ENCODE peak calls at places on chromosome 17, in six cellular contexts. One of them, this sample, is unnamed.

GRCh38 chr17:55023626-55024025 is 55.1 kb downstream of the STXBP4 start:
- DNase-seq in GM23338: no peak
- DNase-seq in HepG2: no peak
- DNase-seq in endothelial cell of umbilical vein: no peak
- DNase-seq in SK-N-SH: no peak
- DNase-seq in K562: no peak
- DNase-seq in this sample: no peak

GRCh38 chr17:76681222-76682137 is 29.3 kb downstream of the MXRA7 start:
- DNase-seq in GM23338: peak; percentile 90
- DNase-seq in HepG2: peak; percentile 58
- DNase-seq in endothelial cell of umbilical vein: peak; percentile 72
- DNase-seq in SK-N-SH: peak; percentile 89
- DNase-seq in K562: peak; percentile 87
- DNase-seq in this sample: peak; percentile 56

GRCh38 chr17:78132086-78132676 is 1.6 kb downstream of the TMC8 start:
- DNase-seq in GM23338: peak; percentile 77
- DNase-seq in HepG2: no peak
- DNase-seq in endothelial cell of umbilical vein: no peak
- DNase-seq in SK-N-SH: no peak
- DNase-seq in K562: peak; percentile 46
- DNase-seq in this sample: no peak

GRCh38 chr17:67671492-67671891 is 46.2 kb upstream of the NOL11 start:
- DNase-seq in GM23338: no peak
- DNase-seq in HepG2: no peak
- DNase-seq in endothelial cell of umbilical vein: peak; percentile 26
- DNase-seq in SK-N-SH: peak; percentile 59
- DNase-seq in K562: no peak
- DNase-seq in this sample: no peak

GRCh38 chr17:73514146-73514863 is 129.9 kb downstream of the SDK2 start:
- DNase-seq in GM23338: no peak
- DNase-seq in HepG2: no peak
- DNase-seq in endothelial cell of umbilical vein: no peak
- DNase-seq in SK-N-SH: no peak
- DNase-seq in K562: no peak
- DNase-seq in this sample: no peak

GRCh38 chr17:64739316-64740058 is 77.4 kb upstream of the SMURF2 start:
- DNase-seq in GM23338: peak; percentile 55
- DNase-seq in HepG2: peak; percentile 25
- DNase-seq in endothelial cell of umbilical vein: peak; percentile 73
- DNase-seq in SK-N-SH: no peak
- DNase-seq in K562: no peak
- DNase-seq in this sample: no peak

GRCh38 chr17:61490540-61490975 is 38.3 kb downstream of the TBX4 start:
- DNase-seq in GM23338: no peak
- DNase-seq in HepG2: no peak
- DNase-seq in endothelial cell of umbilical vein: no peak
- DNase-seq in SK-N-SH: no peak
- DNase-seq in K562: no peak
- DNase-seq in this sample: no peak

GRCh38 chr17:52696362-52696761 is 537.8 kb upstream of the CA10 start:
- DNase-seq in GM23338: no peak
- DNase-seq in HepG2: no peak
- DNase-seq in endothelial cell of umbilical vein: no peak
- DNase-seq in SK-N-SH: no peak
- DNase-seq in K562: no peak
- DNase-seq in this sample: no peak

GRCh38 chr17:63406689-63407330 is 39.3 kb downstream of the CYB561 start:
- DNase-seq in GM23338: peak; percentile 96
- DNase-seq in HepG2: peak; percentile 92
- DNase-seq in endothelial cell of umbilical vein: peak; percentile 87
- DNase-seq in SK-N-SH: peak; percentile 82
- DNase-seq in K562: peak; percentile 93
- DNase-seq in this sample: peak; percentile 93

GRCh38 chr17:75864448-75864871 is 9.3 kb upstream of the WBP2 start:
- DNase-seq in GM23338: peak; percentile 74
- DNase-seq in HepG2: no peak
- DNase-seq in endothelial cell of umbilical vein: no peak
- DNase-seq in SK-N-SH: peak; percentile 35
- DNase-seq in K562: peak; percentile 58
- DNase-seq in this sample: no peak

GRCh38 chr17:39231587-39232551 is 6.1 kb upstream of the STAC2 start:
- DNase-seq in GM23338: peak; percentile 80
- DNase-seq in HepG2: no peak
- DNase-seq in endothelial cell of umbilical vein: peak; percentile 26
- DNase-seq in SK-N-SH: peak; percentile 86
- DNase-seq in K562: peak; percentile 66
- DNase-seq in this sample: no peak

GRCh38 chr17:35731932-35732805 is 730 bp downstream of the RASL10B start:
- DNase-seq in GM23338: peak; percentile 63
- DNase-seq in HepG2: no peak
- DNase-seq in endothelial cell of umbilical vein: no peak
- DNase-seq in SK-N-SH: peak; percentile 77
- DNase-seq in K562: no peak
- DNase-seq in this sample: no peak

GRCh38 chr17:6919158-6919557 is 76.7 kb upstream of the ALOX12 start:
- DNase-seq in GM23338: no peak
- DNase-seq in HepG2: no peak
- DNase-seq in endothelial cell of umbilical vein: no peak
- DNase-seq in SK-N-SH: no peak
- DNase-seq in K562: no peak
- DNase-seq in this sample: no peak

GRCh38 chr17:29835438-29836351 is 94.3 kb downstream of the SSH2 start:
- DNase-seq in GM23338: peak; percentile 30
- DNase-seq in HepG2: no peak
- DNase-seq in endothelial cell of umbilical vein: no peak
- DNase-seq in SK-N-SH: no peak
- DNase-seq in K562: no peak
- DNase-seq in this sample: no peak

GRCh38 chr17:15273141-15273793 is 8.1 kb upstream of the PMP22 start:
- DNase-seq in GM23338: no peak
- DNase-seq in HepG2: no peak
- DNase-seq in endothelial cell of umbilical vein: no peak
- DNase-seq in SK-N-SH: no peak
- DNase-seq in K562: no peak
- DNase-seq in this sample: no peak

GRCh38 chr17:32275060-32276042 is 9.7 kb downstream of the RHBDL3 start:
- DNase-seq in GM23338: peak; percentile 72
- DNase-seq in HepG2: no peak
- DNase-seq in endothelial cell of umbilical vein: peak; percentile 36
- DNase-seq in SK-N-SH: peak; percentile 53
- DNase-seq in K562: peak; percentile 89
- DNase-seq in this sample: peak; percentile 23

GRCh38 chr17:30952645-30953393 is 18.0 kb upstream of the RNF135 start:
- DNase-seq in GM23338: no peak
- DNase-seq in HepG2: no peak
- DNase-seq in endothelial cell of umbilical vein: no peak
- DNase-seq in SK-N-SH: no peak
- DNase-seq in K562: no peak
- DNase-seq in this sample: no peak

GRCh38 chr17:77869041-77869595 is 89.4 kb upstream of the TNRC6C start:
- DNase-seq in GM23338: no peak
- DNase-seq in HepG2: no peak
- DNase-seq in endothelial cell of umbilical vein: no peak
- DNase-seq in SK-N-SH: no peak
- DNase-seq in K562: no peak
- DNase-seq in this sample: no peak

GRCh38 chr17:38584350-38584925 is 21.3 kb downstream of the SRCIN1 start:
- DNase-seq in GM23338: peak; percentile 75
- DNase-seq in HepG2: peak; percentile 41
- DNase-seq in endothelial cell of umbilical vein: peak; percentile 28
- DNase-seq in SK-N-SH: peak; percentile 86
- DNase-seq in K562: peak; percentile 71
- DNase-seq in this sample: no peak

GRCh38 chr17:32483451-32484019 is 3.3 kb upstream of the CDK5R1 start:
- DNase-seq in GM23338: peak; percentile 94
- DNase-seq in HepG2: peak; percentile 56
- DNase-seq in endothelial cell of umbilical vein: peak; percentile 72
- DNase-seq in SK-N-SH: peak; percentile 77
- DNase-seq in K562: peak; percentile 71
- DNase-seq in this sample: no peak

GRCh38 chr17:46212634-46213435 is 19.6 kb upstream of the KANSL1 start:
- DNase-seq in GM23338: peak; percentile 96
- DNase-seq in HepG2: peak; percentile 76
- DNase-seq in endothelial cell of umbilical vein: peak; percentile 83
- DNase-seq in SK-N-SH: peak; percentile 77
- DNase-seq in K562: peak; percentile 82
- DNase-seq in this sample: peak; percentile 48

GRCh38 chr17:61575352-61575975 is 15.6 kb downstream of the NACA2 start:
- DNase-seq in GM23338: no peak
- DNase-seq in HepG2: no peak
- DNase-seq in endothelial cell of umbilical vein: no peak
- DNase-seq in SK-N-SH: no peak
- DNase-seq in K562: no peak
- DNase-seq in this sample: no peak

GRCh38 chr17:17491031-17491471 is 5.1 kb downstream of the RASD1 start:
- DNase-seq in GM23338: no peak
- DNase-seq in HepG2: no peak
- DNase-seq in endothelial cell of umbilical vein: no peak
- DNase-seq in SK-N-SH: no peak
- DNase-seq in K562: no peak
- DNase-seq in this sample: no peak

GRCh38 chr17:76252040-76252954 is 12.0 kb upstream of the RNF157 start:
- DNase-seq in GM23338: no peak
- DNase-seq in HepG2: peak; percentile 94
- DNase-seq in endothelial cell of umbilical vein: peak; percentile 74
- DNase-seq in SK-N-SH: no peak
- DNase-seq in K562: no peak
- DNase-seq in this sample: no peak

GRCh38 chr17:12591336-12591735 is 74.4 kb upstream of the MYOCD start:
- DNase-seq in GM23338: peak; percentile 20
- DNase-seq in HepG2: no peak
- DNase-seq in endothelial cell of umbilical vein: no peak
- DNase-seq in SK-N-SH: no peak
- DNase-seq in K562: no peak
- DNase-seq in this sample: no peak

GRCh38 chr17:16442141-16442540 is 26.8 kb downstream of the TRPV2 start:
- DNase-seq in GM23338: peak; percentile 42
- DNase-seq in HepG2: no peak
- DNase-seq in endothelial cell of umbilical vein: no peak
- DNase-seq in SK-N-SH: no peak
- DNase-seq in K562: no peak
- DNase-seq in this sample: no peak

GRCh38 chr17:83092186-83092585 is 12.8 kb downstream of the METRNL start:
- DNase-seq in GM23338: no peak
- DNase-seq in HepG2: no peak
- DNase-seq in endothelial cell of umbilical vein: no peak
- DNase-seq in SK-N-SH: no peak
- DNase-seq in K562: no peak
- DNase-seq in this sample: no peak

GRCh38 chr17:51118330-51119195 is 2.1 kb downstream of the SPAG9 start:
- DNase-seq in GM23338: no peak
- DNase-seq in HepG2: peak; percentile 77
- DNase-seq in endothelial cell of umbilical vein: peak; percentile 47
- DNase-seq in SK-N-SH: peak; percentile 25
- DNase-seq in K562: peak; percentile 44
- DNase-seq in this sample: no peak
- TF ChIP-seq POLR2AphosphoS5 in GM23338: no peak
- TF ChIP-seq POLR2AphosphoS5 in HepG2: no peak
- TF ChIP-seq POLR2AphosphoS5 in endothelial cell of umbilical vein: no peak
- TF ChIP-seq POLR2AphosphoS5 in SK-N-SH: no peak
- TF ChIP-seq POLR2AphosphoS5 in K562: no peak
- TF ChIP-seq POLR2AphosphoS5 in this sample: no peak

GRCh38 chr17:69783865-69784264 is 291.2 kb upstream of the KCNJ16 start:
- DNase-seq in GM23338: no peak
- DNase-seq in HepG2: no peak
- DNase-seq in endothelial cell of umbilical vein: no peak
- DNase-seq in SK-N-SH: no peak
- DNase-seq in K562: no peak
- DNase-seq in this sample: no peak

GRCh38 chr17:69779378-69780214 is 295.4 kb upstream of the KCNJ16 start:
- DNase-seq in GM23338: no peak
- DNase-seq in HepG2: no peak
- DNase-seq in endothelial cell of umbilical vein: no peak
- DNase-seq in SK-N-SH: no peak
- DNase-seq in K562: no peak
- DNase-seq in this sample: no peak
- H2AFZ ChIP-seq in GM23338: no peak overlapping the region
- H2AFZ ChIP-seq in HepG2: no peak overlapping the region
- H2AFZ ChIP-seq in endothelial cell of umbilical vein: no peak overlapping the region
- H2AFZ ChIP-seq in SK-N-SH: peak overlapping the region; percentile 23
- H2AFZ ChIP-seq in K562: no peak overlapping the region
- H2AFZ ChIP-seq in this sample: no peak overlapping the region

GRCh38 chr17:27618417-27618816 is 12.6 kb upstream of the LGALS9 start:
- DNase-seq in GM23338: no peak
- DNase-seq in HepG2: no peak
- DNase-seq in endothelial cell of umbilical vein: no peak
- DNase-seq in SK-N-SH: no peak
- DNase-seq in K562: no peak
- DNase-seq in this sample: no peak
- TF ChIP-seq POLR2AphosphoS5 in GM23338: no peak
- TF ChIP-seq POLR2AphosphoS5 in HepG2: no peak
- TF ChIP-seq POLR2AphosphoS5 in endothelial cell of umbilical vein: no peak
- TF ChIP-seq POLR2AphosphoS5 in SK-N-SH: no peak
- TF ChIP-seq POLR2AphosphoS5 in K562: no peak
- TF ChIP-seq POLR2AphosphoS5 in this sample: no peak

GRCh38 chr17:56910509-56911235 is 3.2 kb downstream of the TRIM25 start:
- DNase-seq in GM23338: no peak
- DNase-seq in HepG2: no peak
- DNase-seq in endothelial cell of umbilical vein: no peak
- DNase-seq in SK-N-SH: no peak
- DNase-seq in K562: no peak
- DNase-seq in this sample: no peak

GRCh38 chr17:56913000-56913866 is 616 bp downstream of the TRIM25 start:
- DNase-seq in GM23338: peak; percentile 76
- DNase-seq in HepG2: no peak
- DNase-seq in endothelial cell of umbilical vein: peak; percentile 21
- DNase-seq in SK-N-SH: peak; percentile 73
- DNase-seq in K562: peak; percentile 39
- DNase-seq in this sample: no peak

GRCh38 chr17:56914641-56915263 is 903 bp upstream of the TRIM25 start:
- DNase-seq in GM23338: no peak
- DNase-seq in HepG2: no peak
- DNase-seq in endothelial cell of umbilical vein: no peak
- DNase-seq in SK-N-SH: no peak
- DNase-seq in K562: peak; percentile 39
- DNase-seq in this sample: peak; percentile 33

GRCh38 chr17:56913867-56914640 is at the start of gene TRIM25:
- DNase-seq in GM23338: peak; percentile 89
- DNase-seq in HepG2: peak; percentile 86
- DNase-seq in endothelial cell of umbilical vein: peak; percentile 90
- DNase-seq in SK-N-SH: peak; percentile 99
- DNase-seq in K562: peak; percentile 98
- DNase-seq in this sample: peak; percentile 81

GRCh38 chr17:56912105-56912999 is 1.5 kb downstream of the TRIM25 start:
- DNase-seq in GM23338: no peak
- DNase-seq in HepG2: peak; percentile 57
- DNase-seq in endothelial cell of umbilical vein: peak; percentile 57
- DNase-seq in SK-N-SH: no peak
- DNase-seq in K562: peak; percentile 41
- DNase-seq in this sample: no peak
- H2AFZ ChIP-seq in GM23338: no peak overlapping the region
- H2AFZ ChIP-seq in HepG2: no peak overlapping the region
- H2AFZ ChIP-seq in endothelial cell of umbilical vein: peak overlapping the region; percentile 10
- H2AFZ ChIP-seq in SK-N-SH: no peak overlapping the region
- H2AFZ ChIP-seq in K562: peak overlapping the region; percentile 94
- H2AFZ ChIP-seq in this sample: no peak overlapping the region

GRCh38 chr17:80688994-80689635 is 144.5 kb downstream of the RPTOR start:
- DNase-seq in GM23338: no peak
- DNase-seq in HepG2: no peak
- DNase-seq in endothelial cell of umbilical vein: no peak
- DNase-seq in SK-N-SH: no peak
- DNase-seq in K562: peak; percentile 90
- DNase-seq in this sample: no peak
- TF ChIP-seq POLR2AphosphoS5 in GM23338: no peak
- TF ChIP-seq POLR2AphosphoS5 in HepG2: no peak
- TF ChIP-seq POLR2AphosphoS5 in endothelial cell of umbilical vein: no peak
- TF ChIP-seq POLR2AphosphoS5 in SK-N-SH: no peak
- TF ChIP-seq POLR2AphosphoS5 in K562: peak; percentile 89
- TF ChIP-seq POLR2AphosphoS5 in this sample: no peak

This sample was measured in HCT116.